ENCODE peak calls at places on chromosomes 13 and 19, in four cellular contexts. W is GM23338; C is activated naive CD8-positive, alpha-beta T cell treated with anti-CD3 and anti-CD28 coated beads, Interleukin-2, amount 10 ng/mL, durations not matched to agents 7 days and 5 days; Y is activated naive CD4-positive, alpha-beta T cell treated with anti-CD3 and anti-CD28 coated beads, Interleukin-2, amount 50 U/mL, for 72 hours. M is an unnamed sample.

GRCh38 chr19:43781630-43782310 is 997 bp upstream of the KCNN4 start:
- ATAC-seq in W (no peak), C (no peak), Y (peak; percentile 23), M (peak; percentile 35)

GRCh38 chr13:40813662-40814454 is 24.4 kb downstream of the SLC25A15 start:
- ATAC-seq in Y (peak; percentile 64), C (peak; percentile 67), W (peak; percentile 96), M (no peak)

GRCh38 chr13:58151452-58151851 is 519.9 kb downstream of the PCDH17 start:
- ATAC-seq in C (no peak), W (no peak), Y (no peak), M (no peak)

GRCh38 chr13:50969691-50970090 is 60.1 kb downstream of the RNASEH2B start:
- ATAC-seq in C (peak; percentile 72), Y (no peak), W (peak; percentile 99), M (no peak)

GRCh38 chr13:48446454-48446853 is 33.5 kb upstream of the LPAR6 start:
- ATAC-seq in W (no peak), Y (peak; percentile 24), C (no peak), M (no peak)

GRCh38 chr13:75895168-75895567 is 259.0 kb downstream of the LMO7 start:
- ATAC-seq in Y (no peak), W (no peak), C (no peak), M (no peak)

GRCh38 chr19:21584532-21584931 is 79.1 kb downstream of the ZNF429 start:
- ATAC-seq in Y (no peak), C (no peak), W (no peak), M (no peak)

GRCh38 chr19:45576682-45577081 is 7.9 kb downstream of the OPA3 start:
- ATAC-seq in Y (no peak), W (no peak), C (no peak), M (no peak)

GRCh38 chr13:32016119-32016518 is 15.5 kb upstream of the FRY start:
- ATAC-seq in Y (no peak), W (no peak), C (no peak), M (no peak)

M was measured in activated CD4-positive, CD25-positive, alpha-beta regulatory T cell treated with anti-CD3 and anti-CD28 coated beads, Interleukin-2, amount 50 U/mL, for 24 hours.